ENCODE peak calls at places on chromosomes 16 and 17, in five cellular contexts. One of them, this sample, is unnamed.

GRCh38 chr17:17740627-17741237 is 59.5 kb downstream of the RAI1 start:
- DNase-seq in A549: no peak
- DNase-seq in H1: no peak
- DNase-seq in HepG2: no peak
- DNase-seq in K562: no peak
- DNase-seq in this sample: no peak

GRCh38 chr17:14118951-14119350 is 49.6 kb downstream of the COX10 start:
- DNase-seq in A549: no peak
- DNase-seq in H1: no peak
- DNase-seq in HepG2: no peak
- DNase-seq in K562: no peak
- DNase-seq in this sample: no peak

GRCh38 chr16:2468142-2468724 is 2.9 kb upstream of the NTN3 start:
- DNase-seq in A549: peak
- DNase-seq in H1: peak
- DNase-seq in HepG2: no peak
- DNase-seq in K562: no peak
- DNase-seq in this sample: peak

GRCh38 chr17:57806083-57806830 is 43.6 kb downstream of the MRPS23 start:
- DNase-seq in A549: no peak
- DNase-seq in H1: no peak
- DNase-seq in HepG2: no peak
- DNase-seq in K562: no peak
- DNase-seq in this sample: no peak

GRCh38 chr17:50883850-50884291 is 17.7 kb upstream of the TOB1 start:
- DNase-seq in A549: no peak
- DNase-seq in H1: no peak
- DNase-seq in HepG2: no peak
- DNase-seq in K562: no peak
- DNase-seq in this sample: no peak

GRCh38 chr16:66620419-66620775 is 15.9 kb downstream of the CMTM3 start:
- DNase-seq in A549: no peak
- DNase-seq in H1: no peak
- DNase-seq in HepG2: no peak
- DNase-seq in K562: no peak
- DNase-seq in this sample: no peak

GRCh38 chr17:17836818-17837379 is at the start of gene SREBF1:
- DNase-seq in A549: peak
- DNase-seq in H1: peak
- DNase-seq in HepG2: peak
- DNase-seq in K562: peak
- DNase-seq in this sample: peak

GRCh38 chr16:66977341-66978113 is 10.9 kb upstream of the CES4A start:
- DNase-seq in A549: peak
- DNase-seq in H1: peak
- DNase-seq in HepG2: peak
- DNase-seq in K562: peak
- DNase-seq in this sample: peak

GRCh38 chr17:59375858-59376257 is 44.4 kb downstream of the YPEL2 start:
- DNase-seq in A549: no peak
- DNase-seq in H1: no peak
- DNase-seq in HepG2: no peak
- DNase-seq in K562: no peak
- DNase-seq in this sample: no peak

GRCh38 chr17:1870592-1870991 is 40.8 kb downstream of the RPA1 start:
- DNase-seq in A549: no peak
- DNase-seq in H1: no peak
- DNase-seq in HepG2: no peak
- DNase-seq in K562: no peak
- DNase-seq in this sample: no peak

GRCh38 chr17:56708220-56708567 is 114.7 kb downstream of the NOG start:
- DNase-seq in A549: no peak
- DNase-seq in H1: no peak
- DNase-seq in HepG2: no peak
- DNase-seq in K562: no peak
- DNase-seq in this sample: no peak

GRCh38 chr16:67248401-67249177 is at the start of gene SLC9A5:
- DNase-seq in A549: no peak
- DNase-seq in H1: peak
- DNase-seq in HepG2: no peak
- DNase-seq in K562: peak
- DNase-seq in this sample: peak

GRCh38 chr16:83615981-83616380 is 191.8 kb upstream of the HSBP1 start:
- DNase-seq in A549: no peak
- DNase-seq in H1: no peak
- DNase-seq in HepG2: no peak
- DNase-seq in K562: no peak
- DNase-seq in this sample: no peak

DNA sequence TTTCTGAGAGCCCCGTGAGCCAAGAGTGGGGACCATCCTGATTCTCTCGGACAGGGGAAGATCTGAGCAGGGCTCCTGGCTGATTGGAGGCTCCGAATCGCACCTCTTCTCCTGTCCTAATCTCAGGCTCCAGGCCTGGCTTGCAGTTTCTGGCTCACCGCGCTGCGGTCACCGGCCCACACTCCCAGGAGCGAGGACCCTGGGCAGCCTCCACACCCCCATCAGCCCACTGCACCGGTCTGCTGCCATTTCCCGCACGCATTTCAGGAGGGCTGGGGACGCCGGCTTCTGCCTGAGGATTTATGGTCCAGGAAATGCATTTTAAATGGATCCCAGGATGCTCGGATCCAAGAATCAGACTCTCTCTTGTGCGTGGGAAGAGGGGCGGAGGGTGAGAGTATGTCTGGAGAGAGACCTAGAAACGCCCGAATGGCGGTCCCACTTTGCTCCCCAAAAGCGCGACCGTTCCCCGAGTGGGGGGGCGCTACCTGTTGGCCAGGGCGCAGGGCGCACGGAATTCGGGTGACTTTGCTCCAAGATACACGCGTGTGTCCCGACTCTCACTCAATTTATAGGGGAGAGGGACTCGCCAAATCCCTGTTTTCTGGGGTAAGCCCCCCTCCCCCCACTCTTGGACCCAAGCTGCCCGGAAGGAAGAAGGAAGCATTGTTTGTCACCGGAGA is 845 bp upstream of the JPH3 start:
- DNase-seq in A549: no peak
- DNase-seq in H1: no peak
- DNase-seq in HepG2: no peak
- DNase-seq in K562: no peak
- DNase-seq in this sample: no peak
- H3K4me3 ChIP-seq in A549: peak
- H3K4me3 ChIP-seq in H1: peak
- H3K4me3 ChIP-seq in HepG2: no peak
- H3K4me3 ChIP-seq in K562: no peak
- H3K4me3 ChIP-seq in this sample: no peak

GRCh38 chr17:32161506-32162365 is 19.4 kb downstream of the RHOT1 start:
- DNase-seq in A549: no peak
- DNase-seq in H1: no peak
- DNase-seq in HepG2: no peak
- DNase-seq in K562: no peak
- DNase-seq in this sample: peak
- TF ChIP-seq JUN in A549: no peak
- TF ChIP-seq JUN in H1: no peak
- TF ChIP-seq JUN in HepG2: no peak
- TF ChIP-seq JUN in K562: no peak
- TF ChIP-seq JUN in this sample: no peak

GRCh38 chr17:19645608-19646250 is 2.8 kb upstream of the ALDH3A2 start:
- DNase-seq in A549: peak
- DNase-seq in H1: peak
- DNase-seq in HepG2: peak
- DNase-seq in K562: peak
- DNase-seq in this sample: peak
- H3K4me3 ChIP-seq in A549: no peak
- H3K4me3 ChIP-seq in H1: no peak
- H3K4me3 ChIP-seq in HepG2: no peak
- H3K4me3 ChIP-seq in K562: no peak
- H3K4me3 ChIP-seq in this sample: no peak

GRCh38 chr17:79836952-79837887 is 2.0 kb downstream of the CBX4 start:
- DNase-seq in A549: peak
- DNase-seq in H1: peak
- DNase-seq in HepG2: peak
- DNase-seq in K562: no peak
- DNase-seq in this sample: no peak
- TF ChIP-seq JUN in A549: peak
- TF ChIP-seq JUN in H1: no peak
- TF ChIP-seq JUN in HepG2: no peak
- TF ChIP-seq JUN in K562: no peak
- TF ChIP-seq JUN in this sample: no peak

DNA sequence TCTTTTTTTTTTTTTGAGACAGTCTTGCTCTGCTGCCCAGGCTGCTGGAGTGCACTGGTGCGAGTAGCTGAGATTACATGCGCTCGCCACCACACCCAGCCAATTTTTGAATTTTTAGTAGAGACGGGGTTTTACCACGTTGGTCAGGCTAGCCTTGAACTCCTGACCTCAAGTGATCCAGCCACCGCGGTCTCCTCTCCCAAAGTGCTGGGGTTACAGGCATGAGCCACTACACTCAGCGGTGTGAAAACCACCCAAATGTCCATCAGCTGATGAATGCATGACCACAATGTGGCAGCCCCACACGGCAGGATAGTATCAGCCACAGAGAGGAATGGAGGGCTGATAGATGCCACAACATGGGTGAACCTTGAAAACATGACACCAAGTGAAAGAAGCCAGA is 2.1 kb downstream of the P2RX5 start:
- DNase-seq in A549: no peak
- DNase-seq in H1: no peak
- DNase-seq in HepG2: no peak
- DNase-seq in K562: no peak
- DNase-seq in this sample: no peak
- H3K4me3 ChIP-seq in A549: no peak
- H3K4me3 ChIP-seq in H1: no peak
- H3K4me3 ChIP-seq in HepG2: no peak
- H3K4me3 ChIP-seq in K562: no peak
- H3K4me3 ChIP-seq in this sample: no peak

GRCh38 chr16:8346291-8346690 is 244.0 kb downstream of the TMEM114 start:
- DNase-seq in A549: no peak
- DNase-seq in H1: peak
- DNase-seq in HepG2: peak
- DNase-seq in K562: peak
- DNase-seq in this sample: no peak
- TF ChIP-seq JUN in A549: no peak
- TF ChIP-seq JUN in H1: no peak
- TF ChIP-seq JUN in HepG2: no peak
- TF ChIP-seq JUN in K562: no peak
- TF ChIP-seq JUN in this sample: no peak

DNA sequence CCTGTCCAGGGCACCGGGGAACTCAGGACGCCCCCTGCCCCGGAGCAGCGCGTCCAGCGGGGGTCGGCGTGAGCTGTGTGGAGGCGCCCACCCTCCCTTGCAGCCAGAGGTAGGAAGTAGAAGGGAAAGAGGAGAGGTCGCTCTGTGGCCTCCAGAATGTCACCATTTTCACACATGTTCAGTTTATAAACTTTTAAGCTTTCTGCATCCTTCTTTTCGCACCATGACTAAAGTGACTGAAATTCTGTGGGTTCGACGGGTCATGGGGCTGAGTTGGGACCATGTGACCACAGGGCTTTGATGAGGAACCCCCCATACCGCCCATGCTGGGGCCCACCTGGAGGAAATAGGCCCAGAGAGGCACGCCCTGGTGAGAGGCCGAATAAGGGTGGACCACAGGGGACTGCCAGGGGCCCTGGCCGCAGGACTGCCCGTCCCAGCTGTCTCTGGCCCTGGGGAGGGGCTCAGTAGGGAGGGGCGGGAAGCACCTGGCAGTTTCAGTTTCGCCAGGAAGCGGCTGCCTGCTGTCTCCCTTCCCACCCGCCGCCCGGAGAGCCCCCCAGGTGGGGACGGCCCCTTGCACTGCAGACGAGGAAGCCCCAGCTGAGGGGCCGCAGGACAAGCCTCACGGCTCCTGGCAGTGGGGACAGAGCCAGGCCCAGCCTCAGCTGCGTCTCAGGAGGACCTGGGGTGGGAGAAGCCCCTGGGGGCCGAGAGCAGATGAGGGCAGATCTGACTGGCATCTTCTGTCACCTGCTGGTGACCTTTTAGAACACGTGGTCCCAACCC is 9.0 kb downstream of the CBFA2T3 start:
- DNase-seq in A549: no peak
- DNase-seq in H1: no peak
- DNase-seq in HepG2: no peak
- DNase-seq in K562: no peak
- DNase-seq in this sample: no peak
- H3K4me3 ChIP-seq in A549: no peak
- H3K4me3 ChIP-seq in H1: no peak
- H3K4me3 ChIP-seq in HepG2: no peak
- H3K4me3 ChIP-seq in K562: no peak
- H3K4me3 ChIP-seq in this sample: no peak

This sample was measured in endothelial cell of umbilical vein.